ENCODE peak calls at places on chromosomes 3 and 15, in seven cellular contexts. T, A, N, Y, P, S and V are unnamed samples.

GRCh38 chr15:41917767-41918430 is 24.0 kb upstream of the SPTBN5 start:
- DNase-seq in N (peak; percentile 85), S (peak; percentile 68), Y (no peak), P (no peak), T (peak; percentile 84), A (no peak), V (no peak)

GRCh38 chr3:32401541-32402052 is 9.9 kb downstream of the CMTM7 start:
- DNase-seq in Y (peak; percentile 63), A (peak; percentile 81), P (peak; percentile 80), T (peak; percentile 70), S (peak; percentile 51), N (peak; percentile 77), V (peak; percentile 92)

GRCh38 chr15:29440541-29440940 is 170.9 kb upstream of the NSMCE3 start:
- DNase-seq in Y (no peak), S (no peak), N (no peak), P (no peak), T (no peak), A (no peak), V (no peak)

GRCh38 chr3:126432361-126432760 is 37.7 kb downstream of the CFAP100 start:
- DNase-seq in P (no peak), Y (no peak), T (peak; percentile 53), S (no peak), N (peak; percentile 5), A (no peak), V (no peak)

GRCh38 chr3:62154457-62155148 is 218.7 kb downstream of the FEZF2 start:
- DNase-seq in S (no peak), T (no peak), P (no peak), N (no peak), A (no peak), Y (no peak), V (no peak)

GRCh38 chr3:69072928-69073327 is 7.2 kb downstream of the UBA3 start:
- DNase-seq in A (no peak), Y (no peak), N (no peak), S (no peak), P (no peak), T (no peak), V (no peak)

GRCh38 chr15:75107509-75107904 is 84.1 kb downstream of the PPCDC start:
- DNase-seq in A (no peak), T (no peak), Y (no peak), S (no peak), P (no peak), N (no peak), V (no peak)

GRCh38 chr3:70970952-70971351 is 612.6 kb downstream of the FOXP1 start:
- DNase-seq in P (no peak), A (no peak), N (no peak), S (no peak), T (no peak), Y (no peak), V (no peak)

GRCh38 chr3:3110749-3111361 is 681 bp upstream of the IL5RA start:
- DNase-seq in N (peak; percentile 1), Y (no peak), T (no peak), S (peak; percentile 49), P (no peak), A (no peak), V (peak; percentile 37)

GRCh38 chr15:33067456-33067855 is 127.1 kb downstream of the FMN1 start:
- DNase-seq in A (no peak), S (no peak), P (no peak), Y (no peak), T (peak; percentile 91), N (peak; percentile 16), V (peak; percentile 81)

GRCh38 chr3:196288141-196288460 is 575 bp upstream of the PCYT1A start:
- DNase-seq in P (no peak), T (peak; percentile 19), Y (no peak), S (peak; percentile 56), A (no peak), N (peak; percentile 60), V (no peak)

GRCh38 chr3:61572879-61573278 is 11.5 kb downstream of the PTPRG start:
- DNase-seq in S (no peak), P (peak; percentile 34), Y (no peak), T (no peak), N (no peak), A (no peak), V (no peak)

GRCh38 chr3:13019243-13019701 is 54.0 kb downstream of the IQSEC1 start:
- DNase-seq in T (peak; percentile 76), S (peak; percentile 69), A (peak; percentile 92), Y (peak; percentile 71), N (peak; percentile 90), P (peak; percentile 88), V (peak; percentile 93)

GRCh38 chr3:186400677-186401076 is 38.6 kb upstream of the DGKG start:
- DNase-seq in T (no peak), A (no peak), N (peak; percentile 23), P (no peak), S (no peak), Y (no peak), V (no peak)

GRCh38 chr3:136428167-136428566 is 178.0 kb downstream of the PCCB start:
- DNase-seq in N (peak; percentile 32), S (no peak), A (no peak), T (no peak), Y (no peak), P (no peak), V (peak; percentile 61)

GRCh38 chr3:44232407-44232806 is 9.3 kb upstream of the TOPAZ1 start:
- DNase-seq in T (no peak), A (no peak), P (no peak), S (no peak), Y (no peak), N (no peak), V (no peak)

GRCh38 chr15:66096711-66097058 is 156.9 kb downstream of the MEGF11 start:
- DNase-seq in Y (no peak), N (no peak), S (no peak), T (no peak), P (no peak), A (no peak), V (no peak)

GRCh38 chr15:57440167-57440566 is 63.9 kb downstream of the CGNL1 start:
- DNase-seq in T (no peak), N (no peak), Y (no peak), P (no peak), A (no peak), S (peak; percentile 30), V (peak; percentile 26)

GRCh38 chr3:48371651-48372376 is at the start of gene FBXW12:
- DNase-seq in S (no peak), T (no peak), A (no peak), Y (no peak), N (no peak), P (no peak), V (no peak)

GRCh38 chr15:81155375-81156218 is 21.5 kb downstream of the CFAP161 start:
- DNase-seq in A (no peak), T (peak; percentile 77), S (peak; percentile 57), N (peak; percentile 36), Y (no peak), P (no peak), V (peak; percentile 56)

GRCh38 chr15:99467338-99467720 is 98.5 kb upstream of the MEF2A start:
- DNase-seq in A (no peak), S (no peak), Y (no peak), N (no peak), P (no peak), T (no peak), V (no peak)
- H4K8ac ChIP-seq in A (no peak overlapping the region), S (no peak overlapping the region), Y (peak overlapping the region; percentile 4), N (peak overlapping the region; percentile 7), P (no peak overlapping the region), T (no peak overlapping the region), V (no peak overlapping the region)

GRCh38 chr15:71218272-71218805 is 103.1 kb downstream of the THSD4 start:
- DNase-seq in S (no peak), Y (no peak), P (no peak), N (peak; percentile 36), T (peak; percentile 89), A (no peak), V (no peak)
- H4K8ac ChIP-seq in S (no peak overlapping the region), Y (no peak overlapping the region), P (no peak overlapping the region), N (no peak overlapping the region), T (peak overlapping the region; percentile 78), A (no peak overlapping the region), V (no peak overlapping the region)

DNA sequence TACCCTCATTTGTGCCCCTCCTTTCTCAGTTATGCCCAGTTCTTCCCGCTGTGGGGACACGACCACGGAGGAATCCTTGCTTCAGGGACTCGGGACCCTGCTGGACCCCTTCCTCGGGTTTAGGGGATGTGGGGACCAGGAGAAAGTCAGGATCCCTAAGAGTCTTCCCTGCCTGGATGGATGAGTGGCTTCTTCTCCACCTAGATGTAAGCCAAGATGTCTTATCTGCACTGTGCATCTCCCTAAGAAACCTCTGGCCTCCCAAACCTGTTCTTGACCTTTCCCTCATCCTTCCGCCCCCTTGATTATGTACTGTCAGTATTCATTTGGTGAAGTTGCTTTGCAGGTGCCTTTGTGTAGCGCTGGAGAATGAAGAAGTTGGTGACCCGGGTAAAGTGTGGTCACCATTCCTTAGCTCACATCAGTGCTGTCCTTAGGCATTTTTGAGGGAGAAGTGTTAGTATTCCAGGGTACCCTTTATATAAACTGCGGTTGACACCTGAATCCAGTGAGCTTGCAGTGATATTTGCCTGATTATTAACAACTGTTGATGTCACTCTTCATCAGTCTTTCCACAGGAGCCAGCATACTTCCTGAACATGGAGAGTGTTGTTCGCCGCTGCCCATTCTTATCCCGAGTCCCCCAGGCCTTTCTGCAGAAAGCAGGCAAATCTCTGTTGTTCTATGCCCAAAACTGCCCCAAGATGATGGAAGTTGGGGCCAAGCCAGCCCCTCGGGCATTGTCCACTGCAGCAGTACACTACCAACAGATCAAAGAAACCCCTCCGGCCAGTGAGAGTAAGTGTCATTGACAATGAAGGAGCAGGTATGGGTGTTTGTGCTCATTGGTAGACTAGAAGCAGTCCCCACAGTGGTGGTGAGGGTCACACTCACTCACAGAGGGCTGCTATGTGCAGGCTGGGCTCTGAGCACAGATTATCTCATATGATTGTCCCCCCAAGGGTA is 966 bp downstream of the ALAS1 start:
- DNase-seq in A (no peak), S (peak; percentile 41), N (no peak), T (no peak), P (no peak), Y (no peak), V (no peak)
- H4K8ac ChIP-seq in A (no peak overlapping the region), S (peak overlapping the region; percentile 94), N (no peak overlapping the region), T (peak overlapping the region; percentile 7), P (no peak overlapping the region), Y (no peak overlapping the region), V (no peak overlapping the region)

GRCh38 chr3:120743081-120743365 is 479 bp downstream of the GTF2E1 start:
- DNase-seq in A (no peak), Y (no peak), P (no peak), N (no peak), S (no peak), T (peak; percentile 29), V (no peak)

GRCh38 chr3:120743556-120744195 is 1.1 kb downstream of the GTF2E1 start:
- DNase-seq in S (no peak), A (no peak), T (peak; percentile 13), N (no peak), P (no peak), Y (no peak), V (peak; percentile 5)

GRCh38 chr3:120742198-120743080 is at the start of the genes GTF2E1 and RABL3:
- DNase-seq in T (peak; percentile 100), P (peak; percentile 98), S (peak; percentile 100), A (peak; percentile 99), Y (peak; percentile 99), N (peak; percentile 100), V (peak; percentile 100)

GRCh38 chr3:120741320-120741719 is 996 bp downstream of the RABL3 start:
- DNase-seq in N (no peak), A (no peak), Y (no peak), S (no peak), P (no peak), T (no peak), V (no peak)

DNA sequence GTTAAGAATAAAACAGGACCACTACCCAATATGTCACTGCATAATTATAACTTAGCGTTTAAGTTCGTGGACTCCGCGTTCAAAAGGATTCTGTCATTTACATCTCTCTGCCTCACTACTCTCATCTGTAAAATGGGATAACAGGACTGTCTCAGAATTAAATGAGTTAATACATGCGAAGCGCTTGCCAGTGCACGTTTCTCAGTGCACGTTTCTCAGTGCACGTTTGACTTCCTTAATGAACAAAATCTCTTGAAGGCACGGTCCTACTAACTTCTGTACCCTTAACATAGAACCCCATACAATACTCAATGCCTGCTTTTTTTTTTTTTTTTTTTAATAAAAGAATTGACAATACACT is 499 bp downstream of the RABL3 start:
- DNase-seq in N (no peak), Y (no peak), P (no peak), A (no peak), T (peak; percentile 43), S (no peak), V (no peak)
- H4K8ac ChIP-seq in N (no peak overlapping the region), Y (no peak overlapping the region), P (no peak overlapping the region), A (no peak overlapping the region), T (peak overlapping the region; percentile 69), S (peak overlapping the region; percentile 62), V (no peak overlapping the region)